ENCODE peak calls at places on chromosomes 11 and 22, in ten cellular contexts. D, G, Q, J, U, O, I, P, L and R are unnamed samples.

GRCh38 chr22:41934284-41935014 is 7.8 kb upstream of the TNFRSF13C start:
- DNase-seq in D (no peak), G (no peak), Q (no peak), J (no peak), U (no peak), O (no peak), I (no peak), P (no peak), L (no peak), R (no peak)

GRCh38 chr11:76284161-76284560 is 77.9 kb upstream of the WNT11 start:
- DNase-seq in D (no peak), G (no peak), Q (no peak), J (no peak), U (no peak), O (peak; percentile 79), I (no peak), P (no peak), L (no peak), R (peak; percentile 48)

GRCh38 chr11:98793276-98793675 is 227.5 kb upstream of the CNTN5 start:
- DNase-seq in D (no peak), G (no peak), Q (no peak), J (no peak), U (no peak), O (no peak), I (no peak), P (no peak), L (no peak), R (no peak)

GRCh38 chr11:18253778-18254338 is 5.4 kb upstream of the SAA2 start:
- DNase-seq in D (no peak), G (no peak), Q (no peak), J (no peak), U (no peak), O (no peak), I (no peak), P (no peak), L (no peak), R (no peak)

GRCh38 chr11:86523738-86524602 is 148.4 kb downstream of the ME3 start:
- DNase-seq in D (no peak), G (peak; percentile 29), Q (no peak), J (no peak), U (peak; percentile 97), O (peak; percentile 92), I (no peak), P (no peak), L (no peak), R (no peak)

GRCh38 chr11:17272823-17273222 is 3.7 kb upstream of the NUCB2 start:
- DNase-seq in D (no peak), G (no peak), Q (no peak), J (no peak), U (peak; percentile 45), O (no peak), I (no peak), P (no peak), L (no peak), R (no peak)

GRCh38 chr11:9004310-9004945 is 627 bp upstream of the NRIP3 start:
- DNase-seq in D (peak; percentile 55), G (no peak), Q (no peak), J (peak; percentile 15), U (no peak), O (peak; percentile 28), I (no peak), P (no peak), L (no peak), R (peak; percentile 82)

GRCh38 chr11:76843916-76844315 is 16.8 kb upstream of the ACER3 start:
- DNase-seq in D (no peak), G (no peak), Q (no peak), J (no peak), U (no peak), O (no peak), I (no peak), P (no peak), L (no peak), R (no peak)

GRCh38 chr11:132471491-132471890 is 1060.8 kb downstream of the OPCML start:
- DNase-seq in D (no peak), G (no peak), Q (no peak), J (no peak), U (peak; percentile 56), O (no peak), I (no peak), P (no peak), L (no peak), R (no peak)

GRCh38 chr11:70378506-70379134 is 19.7 kb upstream of the CTTN start:
- DNase-seq in D (no peak), G (no peak), Q (no peak), J (no peak), U (no peak), O (peak; percentile 59), I (no peak), P (no peak), L (no peak), R (peak; percentile 42)

GRCh38 chr11:118912742-118913410 is 12.8 kb downstream of the BCL9L start:
- DNase-seq in D (no peak), G (no peak), Q (no peak), J (no peak), U (peak; percentile 55), O (peak; percentile 73), I (no peak), P (no peak), L (no peak), R (no peak)

GRCh38 chr11:16117989-16118810 is 238.1 kb downstream of the SOX6 start:
- DNase-seq in D (no peak), G (no peak), Q (no peak), J (no peak), U (no peak), O (no peak), I (no peak), P (no peak), L (no peak), R (no peak)

GRCh38 chr11:118435233-118435892 is 929 bp upstream of the KMT2A start:
- DNase-seq in D (peak; percentile 72), G (peak; percentile 31), Q (peak; percentile 16), J (peak; percentile 58), U (peak; percentile 42), O (peak; percentile 91), I (peak; percentile 26), P (peak; percentile 46), L (no peak), R (peak; percentile 93)

GRCh38 chr11:59186130-59186594 is 14.2 kb downstream of the DTX4 start:
- DNase-seq in D (peak; percentile 65), G (peak; percentile 95), Q (no peak), J (no peak), U (peak; percentile 53), O (peak; percentile 73), I (no peak), P (no peak), L (peak; percentile 40), R (peak; percentile 72)

GRCh38 chr22:40203568-40203967 is 25.8 kb downstream of the TNRC6B start:
- DNase-seq in D (no peak), G (no peak), Q (no peak), J (no peak), U (no peak), O (no peak), I (no peak), P (no peak), L (peak; percentile 48), R (no peak)

GRCh38 chr11:36160115-36160514 is 129.1 kb downstream of the COMMD9 start:
- DNase-seq in D (no peak), G (no peak), Q (no peak), J (no peak), U (no peak), O (no peak), I (no peak), P (peak; percentile 28), L (no peak), R (no peak)

GRCh38 chr22:39315389-39315788 is 4.0 kb downstream of the RPL3 start:
- DNase-seq in D (no peak), G (no peak), Q (no peak), J (no peak), U (no peak), O (no peak), I (no peak), P (no peak), L (no peak), R (no peak)

GRCh38 chr11:114621072-114621471 is 25.5 kb upstream of the NXPE4 start:
- DNase-seq in D (no peak), G (no peak), Q (no peak), J (no peak), U (no peak), O (no peak), I (no peak), P (no peak), L (no peak), R (no peak)

GRCh38 chr11:28581286-28582242 is 473.4 kb downstream of the METTL15 start:
- DNase-seq in D (no peak), G (no peak), Q (no peak), J (no peak), U (peak; percentile 36), O (peak; percentile 77), I (no peak), P (no peak), L (no peak), R (peak; percentile 21)

GRCh38 chr22:24953294-24954113 is 988 bp downstream of the KIAA1671 start:
- DNase-seq in D (peak; percentile 65), G (peak; percentile 34), Q (no peak), J (no peak), U (no peak), O (no peak), I (no peak), P (peak; percentile 53), L (no peak), R (peak; percentile 44)

GRCh38 chr11:92854952-92855351 is 114.5 kb upstream of the MTNR1B start:
- DNase-seq in D (no peak), G (no peak), Q (no peak), J (no peak), U (no peak), O (no peak), I (no peak), P (no peak), L (no peak), R (no peak)

GRCh38 chr11:134242376-134242775 is 10.8 kb downstream of the THYN1 start:
- DNase-seq in D (no peak), G (no peak), Q (no peak), J (no peak), U (peak; percentile 79), O (no peak), I (no peak), P (no peak), L (no peak), R (no peak)